ENCODE peak calls at places on chromosomes 1 and 21, in four cellular contexts. P is activated CD4-positive, alpha-beta T cell treated with anti-CD3 and anti-CD28 coated beads for 36 hours; N is heart right ventricle; W is lower lobe of right lung. V is an unnamed sample.

GRCh38 chr1:80987106-80987505 is 813.6 kb upstream of the ADGRL2 start:
- ATAC-seq in N (no peak), P (no peak), W (no peak), V (no peak)

GRCh38 chr1:60430375-60430774 is 356.8 kb upstream of the C1orf87 start:
- ATAC-seq in P (no peak), W (no peak), N (no peak), V (no peak)

GRCh38 chr1:111792249-111792648 is 36.5 kb downstream of the DDX20 start:
- ATAC-seq in P (no peak), N (no peak), W (no peak), V (no peak)

GRCh38 chr1:37485902-37486679 is 11.7 kb downstream of the ZC3H12A start:
- ATAC-seq in P (no peak), W (no peak), N (no peak), V (peak)

GRCh38 chr1:47852006-47852686 is 145.0 kb downstream of the TRABD2B start:
- ATAC-seq in P (no peak), W (no peak), N (no peak), V (no peak)

GRCh38 chr1:239952348-239953307 is 139.1 kb upstream of the FMN2 start:
- ATAC-seq in N (no peak), W (no peak), P (no peak), V (no peak)

GRCh38 chr1:112676543-112676942 is 2.1 kb downstream of the MOV10 start:
- ATAC-seq in W (no peak), N (no peak), P (no peak), V (no peak)

GRCh38 chr1:172870901-172871606 is 179.7 kb downstream of the TNFSF18 start:
- ATAC-seq in P (peak), W (no peak), N (no peak), V (no peak)

GRCh38 chr1:231124746-231125145 is 37.1 kb upstream of the TRIM67 start:
- ATAC-seq in N (no peak), W (no peak), P (no peak), V (no peak)

GRCh38 chr1:115107501-115108260 is 18.4 kb upstream of the TSPAN2 start:
- ATAC-seq in W (peak), N (no peak), P (no peak), V (peak)

GRCh38 chr1:59520194-59520593 is 223.3 kb downstream of the FGGY start:
- ATAC-seq in N (no peak), W (no peak), P (no peak), V (no peak)

GRCh38 chr1:17538428-17539130 is 919 bp upstream of the ARHGEF10L start:
- ATAC-seq in W (no peak), N (no peak), P (no peak), V (no peak)

GRCh38 chr1:38867208-38867607 is 5.9 kb downstream of the MYCBP start:
- ATAC-seq in N (no peak), W (no peak), P (no peak), V (no peak)

GRCh38 chr1:182634306-182635072 is 30.3 kb upstream of the RGS16 start:
- ATAC-seq in W (peak), N (no peak), P (no peak), V (no peak)

GRCh38 chr1:183702087-183702812 is 49.1 kb upstream of the APOBEC4 start:
- ATAC-seq in P (peak), N (no peak), W (no peak), V (no peak)

GRCh38 chr1:57752847-57753246 is 329.0 kb upstream of the DAB1 start:
- ATAC-seq in N (no peak), W (no peak), P (no peak), V (no peak)

GRCh38 chr1:54312874-54313316 is 93.3 kb downstream of the SSBP3 start:
- ATAC-seq in P (peak), N (peak), W (peak), V (peak)

GRCh38 chr1:1630191-1630964 is 1.6 kb upstream of the MMP23B start:
- ATAC-seq in W (peak), N (no peak), P (peak), V (peak)

GRCh38 chr21:41168391-41169257 is 664 bp downstream of the BACE2 start:
- ATAC-seq in P (no peak), W (peak), N (no peak), V (peak)

GRCh38 chr1:109948285-109948630 is 36.3 kb upstream of the AHCYL1 start:
- ATAC-seq in P (no peak), W (no peak), N (no peak), V (no peak)

GRCh38 chr1:48645883-48646282 is 130.8 kb downstream of the BEND5 start:
- ATAC-seq in W (no peak), N (no peak), P (no peak), V (no peak)

GRCh38 chr1:183812686-183813569 is 8.0 kb downstream of the RGL1 start:
- ATAC-seq in W (peak), N (no peak), P (no peak), V (no peak)

V was measured in gastroesophageal sphincter.